ENCODE peak calls at places on chromosomes 11 and 22, in four cellular contexts. L is GM23248, A is PC-3, P is GM23338. V is an unnamed sample.

GRCh38 chr11:3830741-3831140 is 10.0 kb downstream of the RHOG start:
- DNase-seq in L (no peak), A (no peak), P (no peak), V (no peak)

GRCh38 chr22:37283393-37283937 is 1.2 kb downstream of the CYTH4 start:
- DNase-seq in L (peak), A (no peak), P (peak), V (no peak)

GRCh38 chr11:86737752-86738151 is 62.6 kb upstream of the PRSS23 start:
- DNase-seq in L (peak), A (peak), P (no peak), V (no peak)

GRCh38 chr11:108669711-108670110 is 4.8 kb downstream of the DDX10 start:
- DNase-seq in L (no peak), A (no peak), P (no peak), V (peak)

GRCh38 chr11:62444271-62444833 is 25.5 kb downstream of the SCGB1A1 start:
- DNase-seq in L (peak), A (no peak), P (no peak), V (no peak)

GRCh38 chr22:27686534-27686933 is 115.0 kb downstream of the MN1 start:
- DNase-seq in L (peak), A (no peak), P (no peak), V (peak)

GRCh38 chr22:32814289-32814865 is 12.9 kb downstream of the TIMP3 start:
- DNase-seq in L (peak), A (no peak), P (peak), V (no peak)

GRCh38 chr11:1499261-1499890 is 12.8 kb upstream of the MOB2 start:
- DNase-seq in L (no peak), A (no peak), P (no peak), V (no peak)

GRCh38 chr22:37484115-37485005 is 1.8 kb downstream of the MFNG start:
- DNase-seq in L (no peak), A (no peak), P (no peak), V (no peak)

GRCh38 chr11:29452131-29452530 is 564.7 kb downstream of the KCNA4 start:
- DNase-seq in L (peak), A (peak), P (no peak), V (no peak)

GRCh38 chr11:115964091-115964490 is 459.9 kb upstream of the CADM1 start:
- DNase-seq in L (no peak), A (no peak), P (no peak), V (no peak)

GRCh38 chr11:35641206-35641885 is 21.2 kb upstream of the TRIM44 start:
- DNase-seq in L (no peak), A (peak), P (no peak), V (peak)

GRCh38 chr11:69106124-69106811 is 49.5 kb upstream of the SMIM38 start:
- DNase-seq in L (no peak), A (peak), P (no peak), V (no peak)

GRCh38 chr22:42316988-42317387 is 46.5 kb upstream of the TCF20 start:
- DNase-seq in L (peak), A (no peak), P (no peak), V (peak)

GRCh38 chr11:69480547-69481392 is 693 bp upstream of the LINC01488 start:
- DNase-seq in L (peak), A (no peak), P (no peak), V (peak)

GRCh38 chr22:29470159-29470855 is 9.7 kb upstream of the NEFH start:
- DNase-seq in L (peak), A (no peak), P (peak), V (peak)

GRCh38 chr11:74948546-74948897 is 369 bp downstream of the XRRA1 start:
- DNase-seq in L (peak), A (no peak), P (no peak), V (peak)

GRCh38 chr22:39525658-39525975 is 5.3 kb downstream of the ATF4 start:
- DNase-seq in L (no peak), A (no peak), P (no peak), V (no peak)

GRCh38 chr22:49464024-49464423 is 363.6 kb downstream of the BRD1 start:
- DNase-seq in L (no peak), A (no peak), P (no peak), V (no peak)

GRCh38 chr22:25833676-25834075 is 91.7 kb downstream of the MYO18B start:
- DNase-seq in L (no peak), A (no peak), P (no peak), V (no peak)

GRCh38 chr22:40728731-40729189 is 49.5 kb downstream of the MCHR1 start:
- DNase-seq in L (no peak), A (no peak), P (no peak), V (peak)

GRCh38 chr22:20574920-20575353 is 67.5 kb downstream of the MED15 start:
- DNase-seq in L (no peak), A (no peak), P (no peak), V (no peak)

GRCh38 chr11:1336836-1337646 is 27.6 kb upstream of the TOLLIP start:
- DNase-seq in L (peak), A (no peak), P (peak), V (peak)

GRCh38 chr22:46661221-46661851 is 41.1 kb downstream of the GRAMD4 start:
- DNase-seq in L (peak), A (peak), P (no peak), V (no peak)

GRCh38 chr11:77819921-77820564 is 479 bp downstream of the RSF1 start:
- DNase-seq in L (peak), A (peak), P (peak), V (peak)

GRCh38 chr11:104668797-104669463 is 229.3 kb downstream of the CASP12 start:
- DNase-seq in L (peak), A (peak), P (no peak), V (peak)

GRCh38 chr22:29625090-29625825 is 21.8 kb downstream of the NF2 start:
- DNase-seq in L (peak), A (peak), P (peak), V (peak)

GRCh38 chr11:29260939-29261705 is 755.7 kb downstream of the KCNA4 start:
- DNase-seq in L (peak), A (peak), P (no peak), V (peak)

GRCh38 chr22:24451162-24451561 is 23.8 kb downstream of the ADORA2A start:
- DNase-seq in L (no peak), A (no peak), P (no peak), V (no peak)

GRCh38 chr22:24457894-24458293 is 30.5 kb downstream of the ADORA2A start:
- DNase-seq in L (no peak), A (no peak), P (no peak), V (no peak)

GRCh38 chr22:24455751-24456426 is 28.5 kb downstream of the ADORA2A start:
- DNase-seq in L (no peak), A (no peak), P (no peak), V (no peak)

GRCh38 chr22:24453853-24454252 is 26.5 kb downstream of the ADORA2A start:
- DNase-seq in L (no peak), A (no peak), P (no peak), V (no peak)

GRCh38 chr22:24455039-24455438 is 27.6 kb downstream of the ADORA2A start:
- DNase-seq in L (no peak), A (no peak), P (no peak), V (no peak)
- H2AFZ ChIP-seq in L (no peak), A (no peak), P (no peak), V (no peak)

DNA sequence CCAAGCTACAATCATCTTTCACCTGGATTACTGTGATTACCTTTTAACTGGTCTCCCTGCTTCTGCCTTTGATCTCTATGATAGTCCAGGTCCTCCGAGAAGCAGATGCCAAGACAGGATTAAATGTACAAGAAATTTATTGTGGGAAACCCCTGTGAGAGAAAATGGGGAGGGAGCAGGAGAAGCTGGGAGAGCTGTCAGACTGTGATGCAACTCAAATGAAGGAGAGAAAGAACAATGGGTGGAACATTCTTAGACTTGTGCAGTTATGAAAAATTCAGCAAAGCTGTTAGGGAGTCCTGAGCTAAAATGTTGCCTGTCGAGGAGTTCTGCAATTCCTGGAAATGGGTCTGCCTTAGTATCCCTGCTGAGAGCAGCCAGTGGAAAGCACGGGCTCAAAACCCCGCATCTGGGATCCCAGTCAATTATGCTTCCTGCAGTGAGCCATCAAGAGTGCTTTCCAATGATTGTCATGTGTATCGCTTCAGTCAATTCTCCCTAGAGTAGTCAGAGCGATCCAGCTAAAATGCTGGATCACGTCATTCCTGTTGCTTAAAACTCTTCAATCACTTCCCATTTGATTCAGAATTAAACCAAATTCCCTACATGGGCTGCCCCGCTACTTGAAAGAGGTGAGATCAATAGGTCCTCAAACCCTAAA is 16.5 kb upstream of the CSTF3 start:
- DNase-seq in L (no peak), A (no peak), P (peak), V (no peak)
- TF ChIP-seq EZH2phosphoT487 in L (no peak), A (no peak), P (no peak), V (no peak)

GRCh38 chr22:19149047-19149883 is 827 bp downstream of the GSC2 start:
- DNase-seq in L (peak), A (no peak), P (peak), V (no peak)
- TF ChIP-seq EZH2 in L (peak), A (no peak), P (peak), V (peak)

DNA sequence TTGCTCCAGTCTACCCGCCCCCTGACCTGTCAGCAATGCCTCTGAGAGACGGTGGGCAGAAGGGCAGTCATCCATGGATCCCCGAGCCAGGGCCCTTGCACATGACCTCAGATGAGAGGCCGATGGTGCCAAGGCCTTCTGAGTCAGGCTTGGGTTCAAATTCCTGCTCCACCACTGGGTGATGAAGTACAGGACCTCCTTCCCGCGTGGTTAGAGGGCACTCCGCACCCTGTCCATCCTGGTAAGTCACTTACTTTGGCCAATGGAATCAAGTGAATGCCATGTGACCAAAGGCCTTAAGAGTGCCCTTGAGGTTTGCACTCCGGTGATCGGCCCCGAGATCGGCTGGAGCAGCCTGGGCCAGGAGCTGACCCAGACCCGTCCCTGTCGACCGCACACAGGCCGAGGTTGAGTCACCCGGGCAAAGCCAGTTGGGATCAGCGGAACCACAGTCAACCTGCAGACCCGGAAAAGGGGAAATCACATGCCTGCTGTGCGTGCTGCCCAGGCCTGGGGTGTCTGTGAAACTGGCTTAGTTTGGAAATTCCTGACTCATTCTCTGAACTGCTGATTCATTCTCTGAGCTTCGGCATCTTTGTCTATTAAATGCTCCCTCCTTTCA is 48.9 kb downstream of the RTL6 start:
- DNase-seq in L (peak), A (peak), P (no peak), V (peak)
- H2AFZ ChIP-seq in L (no peak), A (no peak), P (no peak), V (no peak)

GRCh38 chr11:20097319-20098221 is 62.7 kb downstream of the DBX1 start:
- DNase-seq in L (peak), A (peak), P (no peak), V (peak)

GRCh38 chr11:20090654-20091374 is 69.5 kb downstream of the DBX1 start:
- DNase-seq in L (no peak), A (no peak), P (no peak), V (no peak)

GRCh38 chr11:20093775-20094174 is 66.5 kb downstream of the DBX1 start:
- DNase-seq in L (peak), A (no peak), P (no peak), V (no peak)

GRCh38 chr11:20099527-20099926 is 60.7 kb downstream of the DBX1 start:
- DNase-seq in L (no peak), A (no peak), P (no peak), V (no peak)

DNA sequence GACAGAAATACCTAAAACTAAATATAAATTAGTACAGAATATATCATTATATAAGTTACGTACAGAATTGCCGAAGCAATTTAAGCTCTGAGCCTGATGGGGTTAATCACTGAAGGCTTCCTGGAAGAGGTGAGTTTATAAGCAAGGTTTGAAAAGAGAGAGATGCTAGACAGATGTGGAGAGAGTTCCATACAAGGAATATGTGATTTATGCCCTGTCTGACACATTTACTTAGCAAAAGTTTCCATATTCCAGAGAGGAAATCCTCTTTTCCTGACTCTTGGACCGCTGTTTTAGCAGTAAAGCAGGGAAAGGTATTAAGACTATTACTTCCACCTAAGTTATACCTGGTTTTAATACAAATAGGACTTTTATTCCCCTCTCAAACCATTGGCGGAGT is 65.1 kb downstream of the DBX1 start:
- DNase-seq in L (no peak), A (no peak), P (no peak), V (no peak)
- TF ChIP-seq EZH2phosphoT487 in L (no peak), A (no peak), P (no peak), V (no peak)

DNA sequence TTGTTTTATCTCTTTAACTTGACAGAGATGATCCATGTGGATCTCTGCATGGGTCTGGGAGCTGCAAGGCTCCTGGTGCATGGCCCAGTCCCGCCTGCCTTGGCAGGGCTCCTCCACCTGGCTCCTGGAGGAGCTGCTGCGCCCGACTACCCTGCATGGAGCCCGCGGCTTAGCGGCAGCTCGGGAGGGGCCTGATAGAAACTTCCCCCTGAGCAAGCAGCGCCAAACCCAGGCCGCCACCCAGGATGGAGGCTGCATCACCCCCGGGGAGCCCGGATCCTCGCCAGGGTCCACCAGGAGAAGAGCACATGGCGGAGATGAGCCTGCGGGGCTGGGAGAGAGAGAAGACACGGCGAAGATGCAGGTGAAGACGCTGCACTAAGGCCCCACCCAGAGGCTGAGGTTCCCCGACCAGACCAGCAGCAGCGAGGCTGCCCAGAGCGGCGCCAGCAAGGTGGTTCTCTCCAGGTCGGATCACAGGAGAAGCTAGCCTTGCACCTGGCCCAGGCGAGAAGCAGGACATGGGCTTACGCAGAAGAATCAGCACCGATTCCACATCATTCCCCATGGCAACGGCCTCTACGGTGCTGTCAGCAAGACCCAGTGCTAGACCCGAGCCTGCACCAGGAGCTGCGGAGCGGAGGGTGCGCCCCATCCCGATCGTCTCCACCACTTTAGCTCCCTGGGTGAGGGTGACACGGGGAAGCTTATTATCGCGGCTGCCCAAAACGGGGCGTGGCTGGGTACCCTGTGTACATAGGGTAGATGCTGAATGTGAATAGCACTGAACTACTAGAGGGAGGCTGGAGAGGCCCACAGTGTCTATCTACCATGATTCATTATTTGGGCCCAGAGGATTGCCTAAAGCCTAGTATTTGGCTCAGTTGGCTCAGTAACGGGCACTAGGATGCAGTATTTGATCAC is 41.3 kb upstream of the VPREB1 start:
- DNase-seq in L (no peak), A (no peak), P (peak), V (no peak)
- TF ChIP-seq EZH2 in L (no peak), A (no peak), P (no peak), V (no peak)

DNA sequence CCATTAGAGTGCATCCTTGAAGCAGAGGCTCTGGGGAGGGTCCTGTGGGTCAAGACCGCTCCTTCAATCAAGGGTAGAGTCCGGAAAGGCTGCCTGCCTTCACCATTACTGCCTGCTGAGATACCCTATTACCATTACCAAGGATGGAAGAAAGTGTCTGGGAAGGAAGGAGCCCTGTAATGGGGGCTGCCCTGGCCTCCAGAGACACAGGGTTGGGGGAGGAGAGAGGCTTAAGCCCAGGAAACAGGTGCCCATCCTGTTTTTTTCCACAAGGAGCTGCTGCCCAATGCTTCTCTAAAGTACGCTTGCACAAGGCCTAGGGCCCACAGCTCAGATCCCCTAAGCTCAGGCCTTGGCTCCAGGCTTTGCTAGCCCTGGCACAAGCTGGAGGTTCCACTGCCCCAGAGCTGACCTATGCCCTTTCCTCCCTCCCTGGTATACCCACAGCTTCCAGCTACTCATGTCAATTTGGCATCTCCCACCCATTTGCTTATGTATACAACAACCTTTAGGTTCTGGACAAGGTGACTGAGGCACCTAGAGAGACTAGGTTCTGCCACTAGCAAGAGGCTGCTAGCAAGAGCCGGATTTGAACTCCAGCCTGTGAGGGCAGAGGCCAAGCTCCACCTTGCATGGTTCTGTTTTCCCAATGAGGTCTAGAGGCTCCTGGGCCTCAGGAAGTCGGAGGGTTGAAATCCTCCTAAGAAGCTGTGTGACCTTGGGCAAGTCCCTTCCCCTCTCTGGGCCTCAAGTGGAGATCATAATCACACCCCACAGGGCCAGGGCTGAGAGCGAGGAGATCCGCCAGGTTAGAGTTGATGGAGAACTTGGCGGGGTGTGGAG is 1.5 kb upstream of the PLCB3 start:
- DNase-seq in L (no peak), A (no peak), P (peak), V (no peak)
- H2AFZ ChIP-seq in L (no peak), A (no peak), P (no peak), V (no peak)

GRCh38 chr22:24763872-24764485 is 10.5 kb downstream of the PIWIL3 start:
- DNase-seq in L (no peak), A (no peak), P (peak), V (no peak)

GRCh38 chr22:24772493-24773220 is 1.9 kb downstream of the PIWIL3 start:
- DNase-seq in L (peak), A (peak), P (peak), V (peak)

GRCh38 chr22:24768537-24769374 is 5.8 kb downstream of the PIWIL3 start:
- DNase-seq in L (peak), A (peak), P (peak), V (peak)
- TF ChIP-seq EZH2phosphoT487 in L (no peak), A (no peak), P (no peak), V (no peak)

GRCh38 chr11:67680701-67681472 is 6.5 kb upstream of the ALDH3B2 start:
- DNase-seq in L (no peak), A (no peak), P (no peak), V (no peak)
- TF ChIP-seq EZH2 in L (no peak), A (no peak), P (no peak), V (no peak)

DNA sequence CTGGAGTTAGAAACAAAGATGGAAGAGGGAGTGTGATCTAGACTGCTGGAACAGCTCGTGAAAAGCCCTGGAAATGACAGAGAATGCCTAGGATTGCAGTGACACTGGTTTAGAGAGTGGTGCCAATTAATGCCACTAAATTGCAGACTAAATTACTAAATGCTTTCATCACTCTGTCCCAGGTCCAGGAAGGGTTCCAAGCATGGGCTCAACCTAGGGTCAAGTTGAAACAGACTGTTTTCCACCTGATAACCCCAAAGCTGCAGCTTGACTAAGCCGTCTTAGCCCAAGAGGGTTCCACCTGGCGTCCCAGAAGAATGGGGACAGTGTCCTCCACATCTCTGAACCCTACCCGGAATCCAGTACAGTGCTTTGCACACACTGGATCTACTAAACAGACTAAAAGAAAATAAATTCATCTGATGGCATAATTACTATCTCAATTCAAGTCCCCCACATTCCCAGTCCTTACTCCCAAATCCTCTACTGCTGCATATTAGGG is 1.1 kb upstream of the CRY2 start:
- DNase-seq in L (no peak), A (no peak), P (no peak), V (no peak)
- H2AFZ ChIP-seq in L (peak), A (no peak), P (no peak), V (no peak)